ENCODE peak calls at places on chromosomes 12 and 14, in five cellular contexts. One of them, this sample, is unnamed.

GRCh38 chr12:50636505-50636904 is 127.4 kb upstream of the ATF1 start:
- DNase-seq in stimulated activated CD4-positive, alpha-beta T cell treated with anti-CD3 and anti-CD28 coated beads, TNF-alpha, amount 100 ng/mL, for 48 hours: no peak
- DNase-seq in ELR: no peak
- DNase-seq in heart left ventricle: no peak
- DNase-seq in tibial artery: no peak
- DNase-seq in this sample: no peak

GRCh38 chr14:75831455-75831854 is 150.3 kb downstream of the TGFB3 start:
- DNase-seq in tibial artery: no peak
- DNase-seq in ELR: peak; percentile 65
- DNase-seq in heart left ventricle: peak; percentile 70
- DNase-seq in stimulated activated CD4-positive, alpha-beta T cell treated with anti-CD3 and anti-CD28 coated beads, TNF-alpha, amount 100 ng/mL, for 48 hours: peak; percentile 9
- DNase-seq in this sample: peak; percentile 62

GRCh38 chr12:188910-189621 is 24.9 kb downstream of the SLC6A12 start:
- DNase-seq in ELR: peak; percentile 65
- DNase-seq in heart left ventricle: peak; percentile 71
- DNase-seq in tibial artery: no peak
- DNase-seq in stimulated activated CD4-positive, alpha-beta T cell treated with anti-CD3 and anti-CD28 coated beads, TNF-alpha, amount 100 ng/mL, for 48 hours: peak; percentile 32
- DNase-seq in this sample: peak; percentile 98

GRCh38 chr12:4562034-4562657 is at the start of gene DYRK4:
- DNase-seq in tibial artery: peak; percentile 75
- DNase-seq in ELR: peak; percentile 79
- DNase-seq in stimulated activated CD4-positive, alpha-beta T cell treated with anti-CD3 and anti-CD28 coated beads, TNF-alpha, amount 100 ng/mL, for 48 hours: no peak
- DNase-seq in heart left ventricle: peak; percentile 77
- DNase-seq in this sample: peak; percentile 87

GRCh38 chr14:85187521-85187920 is 342.4 kb upstream of the FLRT2 start:
- DNase-seq in stimulated activated CD4-positive, alpha-beta T cell treated with anti-CD3 and anti-CD28 coated beads, TNF-alpha, amount 100 ng/mL, for 48 hours: no peak
- DNase-seq in ELR: peak; percentile 31
- DNase-seq in tibial artery: no peak
- DNase-seq in heart left ventricle: no peak
- DNase-seq in this sample: no peak

GRCh38 chr12:7935773-7936581 is at the start of gene SLC2A3:
- DNase-seq in stimulated activated CD4-positive, alpha-beta T cell treated with anti-CD3 and anti-CD28 coated beads, TNF-alpha, amount 100 ng/mL, for 48 hours: peak; percentile 64
- DNase-seq in ELR: peak; percentile 94
- DNase-seq in heart left ventricle: peak; percentile 77
- DNase-seq in tibial artery: peak; percentile 57
- DNase-seq in this sample: peak; percentile 92

GRCh38 chr12:50053583-50053982 is 3.8 kb upstream of the ASIC1 start:
- DNase-seq in ELR: no peak
- DNase-seq in heart left ventricle: no peak
- DNase-seq in stimulated activated CD4-positive, alpha-beta T cell treated with anti-CD3 and anti-CD28 coated beads, TNF-alpha, amount 100 ng/mL, for 48 hours: no peak
- DNase-seq in tibial artery: no peak
- DNase-seq in this sample: peak; percentile 77

GRCh38 chr12:26027401-26027800 is 68.9 kb downstream of the RASSF8 start:
- DNase-seq in tibial artery: no peak
- DNase-seq in stimulated activated CD4-positive, alpha-beta T cell treated with anti-CD3 and anti-CD28 coated beads, TNF-alpha, amount 100 ng/mL, for 48 hours: no peak
- DNase-seq in heart left ventricle: no peak
- DNase-seq in ELR: no peak
- DNase-seq in this sample: peak; percentile 91

GRCh38 chr12:76782440-76782996 is 18.6 kb downstream of the ZDHHC17 start:
- DNase-seq in tibial artery: no peak
- DNase-seq in ELR: no peak
- DNase-seq in heart left ventricle: no peak
- DNase-seq in stimulated activated CD4-positive, alpha-beta T cell treated with anti-CD3 and anti-CD28 coated beads, TNF-alpha, amount 100 ng/mL, for 48 hours: no peak
- DNase-seq in this sample: no peak

GRCh38 chr14:28773917-28774691 is 7.5 kb downstream of the FOXG1 start:
- DNase-seq in heart left ventricle: no peak
- DNase-seq in ELR: peak; percentile 72
- DNase-seq in stimulated activated CD4-positive, alpha-beta T cell treated with anti-CD3 and anti-CD28 coated beads, TNF-alpha, amount 100 ng/mL, for 48 hours: no peak
- DNase-seq in tibial artery: no peak
- DNase-seq in this sample: no peak

GRCh38 chr14:22433059-22433458 is 156.0 kb downstream of the DAD1 start:
- DNase-seq in stimulated activated CD4-positive, alpha-beta T cell treated with anti-CD3 and anti-CD28 coated beads, TNF-alpha, amount 100 ng/mL, for 48 hours: no peak
- DNase-seq in tibial artery: no peak
- DNase-seq in ELR: no peak
- DNase-seq in heart left ventricle: no peak
- DNase-seq in this sample: no peak

GRCh38 chr12:26648584-26648983 is 184.4 kb downstream of the ITPR2 start:
- DNase-seq in ELR: peak; percentile 92
- DNase-seq in stimulated activated CD4-positive, alpha-beta T cell treated with anti-CD3 and anti-CD28 coated beads, TNF-alpha, amount 100 ng/mL, for 48 hours: no peak
- DNase-seq in tibial artery: no peak
- DNase-seq in heart left ventricle: no peak
- DNase-seq in this sample: no peak

GRCh38 chr14:102729825-102730224 is 47.4 kb upstream of the TRAF3 start:
- DNase-seq in stimulated activated CD4-positive, alpha-beta T cell treated with anti-CD3 and anti-CD28 coated beads, TNF-alpha, amount 100 ng/mL, for 48 hours: no peak
- DNase-seq in ELR: no peak
- DNase-seq in tibial artery: no peak
- DNase-seq in heart left ventricle: no peak
- DNase-seq in this sample: no peak

GRCh38 chr12:102593128-102593527 is 112.8 kb upstream of the IGF1 start:
- DNase-seq in ELR: no peak
- DNase-seq in stimulated activated CD4-positive, alpha-beta T cell treated with anti-CD3 and anti-CD28 coated beads, TNF-alpha, amount 100 ng/mL, for 48 hours: no peak
- DNase-seq in heart left ventricle: no peak
- DNase-seq in tibial artery: no peak
- DNase-seq in this sample: no peak

GRCh38 chr14:84767434-84767833 is 762.5 kb upstream of the FLRT2 start:
- DNase-seq in tibial artery: no peak
- DNase-seq in ELR: no peak
- DNase-seq in heart left ventricle: no peak
- DNase-seq in stimulated activated CD4-positive, alpha-beta T cell treated with anti-CD3 and anti-CD28 coated beads, TNF-alpha, amount 100 ng/mL, for 48 hours: no peak
- DNase-seq in this sample: no peak

GRCh38 chr14:75277000-75277795 is 1.4 kb upstream of the FOS start:
- DNase-seq in ELR: peak; percentile 89
- DNase-seq in stimulated activated CD4-positive, alpha-beta T cell treated with anti-CD3 and anti-CD28 coated beads, TNF-alpha, amount 100 ng/mL, for 48 hours: no peak
- DNase-seq in heart left ventricle: peak; percentile 94
- DNase-seq in tibial artery: peak; percentile 94
- DNase-seq in this sample: peak; percentile 97

GRCh38 chr12:75977590-75977951 is 54.0 kb downstream of the PHLDA1 start:
- DNase-seq in stimulated activated CD4-positive, alpha-beta T cell treated with anti-CD3 and anti-CD28 coated beads, TNF-alpha, amount 100 ng/mL, for 48 hours: no peak
- DNase-seq in heart left ventricle: no peak
- DNase-seq in tibial artery: no peak
- DNase-seq in ELR: no peak
- DNase-seq in this sample: peak; percentile 45

GRCh38 chr14:97219356-97220017 is 422.3 kb downstream of the VRK1 start:
- DNase-seq in tibial artery: no peak
- DNase-seq in heart left ventricle: no peak
- DNase-seq in stimulated activated CD4-positive, alpha-beta T cell treated with anti-CD3 and anti-CD28 coated beads, TNF-alpha, amount 100 ng/mL, for 48 hours: peak; percentile 5
- DNase-seq in ELR: no peak
- DNase-seq in this sample: no peak

GRCh38 chr12:52395761-52396434 is 10.2 kb downstream of the KRT82 start:
- DNase-seq in ELR: peak; percentile 13
- DNase-seq in stimulated activated CD4-positive, alpha-beta T cell treated with anti-CD3 and anti-CD28 coated beads, TNF-alpha, amount 100 ng/mL, for 48 hours: no peak
- DNase-seq in heart left ventricle: no peak
- DNase-seq in tibial artery: no peak
- DNase-seq in this sample: peak; percentile 77

GRCh38 chr12:52147367-52147972 is 44.3 kb downstream of the KRT80 start:
- DNase-seq in heart left ventricle: peak; percentile 83
- DNase-seq in tibial artery: peak; percentile 93
- DNase-seq in ELR: peak; percentile 99
- DNase-seq in stimulated activated CD4-positive, alpha-beta T cell treated with anti-CD3 and anti-CD28 coated beads, TNF-alpha, amount 100 ng/mL, for 48 hours: no peak
- DNase-seq in this sample: peak; percentile 100

GRCh38 chr14:92677955-92678354 is 70.5 kb downstream of the LGMN start:
- DNase-seq in stimulated activated CD4-positive, alpha-beta T cell treated with anti-CD3 and anti-CD28 coated beads, TNF-alpha, amount 100 ng/mL, for 48 hours: no peak
- DNase-seq in ELR: no peak
- DNase-seq in heart left ventricle: no peak
- DNase-seq in tibial artery: no peak
- DNase-seq in this sample: no peak

GRCh38 chr14:26286806-26287205 is 311.0 kb downstream of the NOVA1 start:
- DNase-seq in ELR: no peak
- DNase-seq in stimulated activated CD4-positive, alpha-beta T cell treated with anti-CD3 and anti-CD28 coated beads, TNF-alpha, amount 100 ng/mL, for 48 hours: no peak
- DNase-seq in tibial artery: no peak
- DNase-seq in heart left ventricle: no peak
- DNase-seq in this sample: no peak

GRCh38 chr12:113329022-113329790 is 5.7 kb downstream of the SLC8B1 start:
- DNase-seq in ELR: peak; percentile 82
- DNase-seq in stimulated activated CD4-positive, alpha-beta T cell treated with anti-CD3 and anti-CD28 coated beads, TNF-alpha, amount 100 ng/mL, for 48 hours: no peak
- DNase-seq in tibial artery: no peak
- DNase-seq in heart left ventricle: no peak
- DNase-seq in this sample: no peak

GRCh38 chr12:47771304-47771703 is 1.7 kb upstream of the SLC48A1 start:
- DNase-seq in tibial artery: no peak
- DNase-seq in heart left ventricle: no peak
- DNase-seq in ELR: no peak
- DNase-seq in stimulated activated CD4-positive, alpha-beta T cell treated with anti-CD3 and anti-CD28 coated beads, TNF-alpha, amount 100 ng/mL, for 48 hours: no peak
- DNase-seq in this sample: no peak

GRCh38 chr14:19920021-19920657 is at the start of gene OR4K5:
- DNase-seq in tibial artery: no peak
- DNase-seq in heart left ventricle: no peak
- DNase-seq in ELR: no peak
- DNase-seq in stimulated activated CD4-positive, alpha-beta T cell treated with anti-CD3 and anti-CD28 coated beads, TNF-alpha, amount 100 ng/mL, for 48 hours: no peak
- DNase-seq in this sample: no peak

GRCh38 chr12:112480931-112481330 is 62.2 kb downstream of the PTPN11 start:
- DNase-seq in stimulated activated CD4-positive, alpha-beta T cell treated with anti-CD3 and anti-CD28 coated beads, TNF-alpha, amount 100 ng/mL, for 48 hours: no peak
- DNase-seq in heart left ventricle: no peak
- DNase-seq in tibial artery: no peak
- DNase-seq in ELR: no peak
- DNase-seq in this sample: no peak

GRCh38 chr12:124994435-124994975 is 1.1 kb downstream of the BRI3BP start:
- DNase-seq in heart left ventricle: peak; percentile 25
- DNase-seq in tibial artery: no peak
- DNase-seq in stimulated activated CD4-positive, alpha-beta T cell treated with anti-CD3 and anti-CD28 coated beads, TNF-alpha, amount 100 ng/mL, for 48 hours: no peak
- DNase-seq in ELR: peak; percentile 15
- DNase-seq in this sample: no peak

GRCh38 chr12:107014050-107014449 is 27.1 kb upstream of the MTERF2 start:
- DNase-seq in stimulated activated CD4-positive, alpha-beta T cell treated with anti-CD3 and anti-CD28 coated beads, TNF-alpha, amount 100 ng/mL, for 48 hours: no peak
- DNase-seq in ELR: no peak
- DNase-seq in tibial artery: no peak
- DNase-seq in heart left ventricle: no peak
- DNase-seq in this sample: no peak

GRCh38 chr14:104110491-104111209 is 25.1 kb downstream of the ASPG start:
- DNase-seq in ELR: no peak
- DNase-seq in heart left ventricle: no peak
- DNase-seq in stimulated activated CD4-positive, alpha-beta T cell treated with anti-CD3 and anti-CD28 coated beads, TNF-alpha, amount 100 ng/mL, for 48 hours: no peak
- DNase-seq in tibial artery: no peak
- DNase-seq in this sample: peak; percentile 79

GRCh38 chr12:15541996-15542631 is 219.8 kb downstream of the PTPRO start:
- DNase-seq in tibial artery: no peak
- DNase-seq in ELR: no peak
- DNase-seq in heart left ventricle: no peak
- DNase-seq in stimulated activated CD4-positive, alpha-beta T cell treated with anti-CD3 and anti-CD28 coated beads, TNF-alpha, amount 100 ng/mL, for 48 hours: no peak
- DNase-seq in this sample: no peak

GRCh38 chr14:38079268-38079667 is 128.4 kb upstream of the SSTR1 start:
- DNase-seq in ELR: peak; percentile 16
- DNase-seq in tibial artery: no peak
- DNase-seq in heart left ventricle: no peak
- DNase-seq in stimulated activated CD4-positive, alpha-beta T cell treated with anti-CD3 and anti-CD28 coated beads, TNF-alpha, amount 100 ng/mL, for 48 hours: no peak
- DNase-seq in this sample: no peak

GRCh38 chr12:25839470-25839869 is 119.0 kb upstream of the RASSF8 start:
- DNase-seq in heart left ventricle: no peak
- DNase-seq in ELR: peak; percentile 54
- DNase-seq in tibial artery: no peak
- DNase-seq in stimulated activated CD4-positive, alpha-beta T cell treated with anti-CD3 and anti-CD28 coated beads, TNF-alpha, amount 100 ng/mL, for 48 hours: no peak
- DNase-seq in this sample: no peak

GRCh38 chr14:104472073-104472472 is 107.5 kb upstream of the C14orf180 start:
- DNase-seq in stimulated activated CD4-positive, alpha-beta T cell treated with anti-CD3 and anti-CD28 coated beads, TNF-alpha, amount 100 ng/mL, for 48 hours: no peak
- DNase-seq in tibial artery: no peak
- DNase-seq in heart left ventricle: no peak
- DNase-seq in ELR: no peak
- DNase-seq in this sample: no peak

GRCh38 chr12:106062693-106063092 is 76.1 kb downstream of the NUAK1 start:
- DNase-seq in tibial artery: no peak
- DNase-seq in stimulated activated CD4-positive, alpha-beta T cell treated with anti-CD3 and anti-CD28 coated beads, TNF-alpha, amount 100 ng/mL, for 48 hours: no peak
- DNase-seq in ELR: peak; percentile 72
- DNase-seq in heart left ventricle: no peak
- DNase-seq in this sample: no peak

GRCh38 chr12:85568395-85569103 is 267.7 kb downstream of the RASSF9 start:
- DNase-seq in heart left ventricle: no peak
- DNase-seq in stimulated activated CD4-positive, alpha-beta T cell treated with anti-CD3 and anti-CD28 coated beads, TNF-alpha, amount 100 ng/mL, for 48 hours: no peak
- DNase-seq in ELR: no peak
- DNase-seq in tibial artery: no peak
- DNase-seq in this sample: no peak

GRCh38 chr14:31270196-31270772 is 62.7 kb upstream of the HECTD1 start:
- DNase-seq in ELR: peak; percentile 40
- DNase-seq in tibial artery: no peak
- DNase-seq in heart left ventricle: no peak
- DNase-seq in stimulated activated CD4-positive, alpha-beta T cell treated with anti-CD3 and anti-CD28 coated beads, TNF-alpha, amount 100 ng/mL, for 48 hours: peak; percentile 6
- DNase-seq in this sample: peak; percentile 13

GRCh38 chr12:38905480-38906351 is at the start of gene CPNE8:
- DNase-seq in ELR: no peak
- DNase-seq in stimulated activated CD4-positive, alpha-beta T cell treated with anti-CD3 and anti-CD28 coated beads, TNF-alpha, amount 100 ng/mL, for 48 hours: peak; percentile 18
- DNase-seq in tibial artery: peak; percentile 89
- DNase-seq in heart left ventricle: peak; percentile 87
- DNase-seq in this sample: peak; percentile 95

GRCh38 chr14:29566194-29566593 is 361.5 kb downstream of the PRKD1 start:
- DNase-seq in tibial artery: no peak
- DNase-seq in heart left ventricle: no peak
- DNase-seq in stimulated activated CD4-positive, alpha-beta T cell treated with anti-CD3 and anti-CD28 coated beads, TNF-alpha, amount 100 ng/mL, for 48 hours: no peak
- DNase-seq in ELR: no peak
- DNase-seq in this sample: no peak